ENCODE peak calls at places on chromosomes 6 and 20, in six cellular contexts. One of them, this sample, is unnamed.

GRCh38 chr20:10242166-10242565 is 23.5 kb downstream of the SNAP25 start:
- DNase-seq in astrocyte of the spinal cord: no peak
- DNase-seq in H9: no peak
- DNase-seq in psoas muscle: no peak
- DNase-seq in D721Med: no peak
- DNase-seq in Calu3: no peak
- DNase-seq in this sample: no peak

GRCh38 chr6:35021014-35021413 is 120.1 kb downstream of the TCP11 start:
- DNase-seq in psoas muscle: peak
- DNase-seq in D721Med: no peak
- DNase-seq in astrocyte of the spinal cord: no peak
- DNase-seq in H9: peak
- DNase-seq in Calu3: no peak
- DNase-seq in this sample: no peak

GRCh38 chr6:159184559-159184958 is 15.4 kb downstream of the FNDC1 start:
- DNase-seq in psoas muscle: no peak
- DNase-seq in Calu3: no peak
- DNase-seq in H9: no peak
- DNase-seq in D721Med: no peak
- DNase-seq in astrocyte of the spinal cord: peak
- DNase-seq in this sample: no peak

GRCh38 chr20:9884061-9884460 is 45.2 kb upstream of the PAK5 start:
- DNase-seq in psoas muscle: no peak
- DNase-seq in astrocyte of the spinal cord: no peak
- DNase-seq in Calu3: peak
- DNase-seq in D721Med: no peak
- DNase-seq in H9: no peak
- DNase-seq in this sample: no peak

GRCh38 chr6:157019115-157019628 is 242.0 kb downstream of the ARID1B start:
- DNase-seq in psoas muscle: no peak
- DNase-seq in Calu3: no peak
- DNase-seq in H9: peak
- DNase-seq in D721Med: no peak
- DNase-seq in astrocyte of the spinal cord: no peak
- DNase-seq in this sample: no peak

GRCh38 chr20:5557123-5557522 is 193.1 kb upstream of the SHLD1 start:
- DNase-seq in Calu3: peak
- DNase-seq in psoas muscle: peak
- DNase-seq in H9: peak
- DNase-seq in astrocyte of the spinal cord: peak
- DNase-seq in D721Med: no peak
- DNase-seq in this sample: peak

GRCh38 chr6:108655840-108656650 is 95.3 kb downstream of the FOXO3 start:
- DNase-seq in H9: no peak
- DNase-seq in D721Med: no peak
- DNase-seq in Calu3: no peak
- DNase-seq in astrocyte of the spinal cord: peak
- DNase-seq in psoas muscle: no peak
- DNase-seq in this sample: no peak

GRCh38 chr20:667351-668034 is 8.1 kb downstream of the SCRT2 start:
- DNase-seq in psoas muscle: peak
- DNase-seq in D721Med: no peak
- DNase-seq in H9: peak
- DNase-seq in astrocyte of the spinal cord: peak
- DNase-seq in Calu3: peak
- DNase-seq in this sample: peak

GRCh38 chr6:5570641-5571040 is 309.3 kb downstream of the FARS2 start:
- DNase-seq in psoas muscle: no peak
- DNase-seq in astrocyte of the spinal cord: no peak
- DNase-seq in H9: no peak
- DNase-seq in D721Med: no peak
- DNase-seq in Calu3: no peak
- DNase-seq in this sample: no peak

GRCh38 chr20:11738852-11739251 is 178.8 kb upstream of the BTBD3 start:
- DNase-seq in H9: no peak
- DNase-seq in psoas muscle: no peak
- DNase-seq in astrocyte of the spinal cord: no peak
- DNase-seq in D721Med: no peak
- DNase-seq in Calu3: no peak
- DNase-seq in this sample: no peak

GRCh38 chr6:85679445-85680123 is 36.9 kb upstream of the SYNCRIP start:
- DNase-seq in Calu3: no peak
- DNase-seq in D721Med: no peak
- DNase-seq in astrocyte of the spinal cord: no peak
- DNase-seq in H9: no peak
- DNase-seq in psoas muscle: no peak
- DNase-seq in this sample: no peak

GRCh38 chr6:101961357-101961756 is 567.8 kb downstream of the GRIK2 start:
- DNase-seq in psoas muscle: no peak
- DNase-seq in astrocyte of the spinal cord: no peak
- DNase-seq in H9: no peak
- DNase-seq in Calu3: no peak
- DNase-seq in D721Med: no peak
- DNase-seq in this sample: no peak

GRCh38 chr6:52221302-52221701 is 23.0 kb downstream of the IL17F start:
- DNase-seq in psoas muscle: no peak
- DNase-seq in D721Med: no peak
- DNase-seq in H9: no peak
- DNase-seq in astrocyte of the spinal cord: no peak
- DNase-seq in Calu3: no peak
- DNase-seq in this sample: no peak

GRCh38 chr6:15608406-15608805 is 54.4 kb downstream of the DTNBP1 start:
- DNase-seq in astrocyte of the spinal cord: peak
- DNase-seq in D721Med: no peak
- DNase-seq in psoas muscle: no peak
- DNase-seq in Calu3: no peak
- DNase-seq in H9: no peak
- DNase-seq in this sample: peak

GRCh38 chr20:33499347-33499746 is 9.5 kb downstream of the CBFA2T2 start:
- DNase-seq in D721Med: no peak
- DNase-seq in Calu3: no peak
- DNase-seq in H9: no peak
- DNase-seq in psoas muscle: no peak
- DNase-seq in astrocyte of the spinal cord: no peak
- DNase-seq in this sample: no peak

GRCh38 chr6:87391334-87391733 is 16.4 kb upstream of the CFAP206 start:
- DNase-seq in Calu3: peak
- DNase-seq in H9: peak
- DNase-seq in D721Med: no peak
- DNase-seq in psoas muscle: no peak
- DNase-seq in astrocyte of the spinal cord: peak
- DNase-seq in this sample: peak
- TF ChIP-seq CTCF in Calu3: no peak
- TF ChIP-seq CTCF in H9: peak
- TF ChIP-seq CTCF in D721Med: peak
- TF ChIP-seq CTCF in psoas muscle: no peak
- TF ChIP-seq CTCF in astrocyte of the spinal cord: peak
- TF ChIP-seq CTCF in this sample: peak

DNA sequence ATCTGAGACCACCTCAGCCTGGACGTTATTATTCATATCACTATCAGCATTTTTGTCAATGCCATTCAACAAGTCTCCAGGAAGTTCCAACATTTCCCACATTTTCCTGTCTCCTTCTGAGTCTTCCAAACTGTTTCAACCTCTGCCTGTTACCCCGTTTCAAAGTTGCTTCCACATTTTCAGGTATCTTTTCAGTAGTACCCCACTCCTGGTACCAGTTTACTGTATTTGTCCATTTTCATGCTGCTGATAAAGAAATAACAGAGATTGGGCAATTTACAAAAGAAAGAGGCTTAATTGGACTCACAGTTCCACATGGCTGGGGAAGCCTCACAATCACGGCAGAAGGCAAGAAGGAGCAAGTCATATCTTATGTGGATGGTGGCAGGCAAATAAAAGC is 565.5 kb downstream of the FRK start:
- DNase-seq in Calu3: no peak
- DNase-seq in H9: no peak
- DNase-seq in psoas muscle: no peak
- DNase-seq in astrocyte of the spinal cord: no peak
- DNase-seq in D721Med: no peak
- DNase-seq in this sample: no peak
- TF ChIP-seq CTCF in Calu3: no peak
- TF ChIP-seq CTCF in H9: no peak
- TF ChIP-seq CTCF in psoas muscle: no peak
- TF ChIP-seq CTCF in astrocyte of the spinal cord: no peak
- TF ChIP-seq CTCF in D721Med: no peak
- TF ChIP-seq CTCF in this sample: no peak

DNA sequence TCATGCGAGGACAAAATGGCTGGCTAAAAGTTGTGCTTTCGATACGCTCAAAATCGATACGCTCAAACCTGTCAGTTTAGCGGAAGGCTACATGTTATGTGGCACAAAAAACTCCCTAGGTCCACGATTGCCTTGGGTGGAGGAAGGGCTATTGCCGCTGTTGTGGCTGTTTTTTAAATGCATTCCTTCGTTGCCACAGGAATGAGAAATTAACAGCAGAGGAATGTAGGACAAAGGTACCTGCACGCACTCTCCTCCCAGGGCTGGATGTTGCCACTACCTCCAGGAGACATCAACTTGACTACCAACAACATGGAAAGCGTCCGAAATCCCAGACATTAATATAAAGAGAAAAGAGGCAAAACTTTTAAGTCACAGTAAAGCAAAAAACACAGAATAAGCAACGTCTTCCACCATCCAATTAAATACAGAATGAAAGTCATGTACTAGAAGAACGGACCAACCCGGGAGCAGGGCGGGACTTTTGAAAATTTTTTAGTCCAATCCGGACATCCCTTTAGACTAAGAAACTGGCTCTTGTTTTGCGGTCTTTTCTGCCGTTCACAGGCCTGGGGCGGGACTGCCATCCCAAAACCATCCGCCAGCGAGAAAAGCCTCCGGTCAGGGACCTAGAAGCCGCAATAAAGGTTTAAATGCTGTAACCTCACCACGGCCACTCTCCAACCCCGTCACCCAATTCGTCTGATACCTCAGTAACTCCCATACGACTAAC is 32.1 kb upstream of the HFE start:
- DNase-seq in psoas muscle: peak
- DNase-seq in H9: peak
- DNase-seq in D721Med: peak
- DNase-seq in astrocyte of the spinal cord: peak
- DNase-seq in Calu3: peak
- DNase-seq in this sample: peak
- TF ChIP-seq CTCF in psoas muscle: no peak
- TF ChIP-seq CTCF in H9: peak
- TF ChIP-seq CTCF in D721Med: no peak
- TF ChIP-seq CTCF in astrocyte of the spinal cord: peak
- TF ChIP-seq CTCF in Calu3: no peak
- TF ChIP-seq CTCF in this sample: no peak

DNA sequence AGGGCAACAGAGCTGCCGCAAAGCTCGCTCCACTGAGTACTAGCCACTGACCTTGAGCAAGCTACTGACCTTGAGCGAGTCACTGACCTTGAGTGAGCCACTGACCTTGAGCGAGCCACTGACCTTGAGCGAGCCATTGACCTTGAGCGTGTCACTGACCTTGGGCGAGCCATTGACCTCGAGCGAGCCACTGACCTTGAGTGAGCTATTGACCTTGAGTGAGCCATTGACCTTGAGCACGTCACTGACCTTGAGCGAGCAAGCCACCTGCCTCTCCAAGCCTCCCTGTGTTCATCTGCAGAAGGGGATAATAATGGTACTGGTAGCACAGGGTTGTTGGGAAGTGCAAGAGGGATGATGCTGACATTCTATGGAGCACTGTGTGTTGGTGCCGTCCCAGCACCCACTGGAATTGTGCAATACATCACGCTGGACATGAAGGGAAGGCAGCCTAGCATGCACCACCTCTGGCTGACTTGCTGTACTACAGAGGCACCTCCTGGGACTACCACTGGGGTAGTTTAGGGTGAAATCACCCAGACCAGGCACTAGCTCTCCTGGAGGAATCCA is 60.2 kb downstream of the CTCFL start:
- DNase-seq in Calu3: peak
- DNase-seq in H9: no peak
- DNase-seq in D721Med: no peak
- DNase-seq in astrocyte of the spinal cord: no peak
- DNase-seq in psoas muscle: peak
- DNase-seq in this sample: no peak
- TF ChIP-seq CTCF in Calu3: peak
- TF ChIP-seq CTCF in H9: peak
- TF ChIP-seq CTCF in D721Med: no peak
- TF ChIP-seq CTCF in astrocyte of the spinal cord: no peak
- TF ChIP-seq CTCF in psoas muscle: peak
- TF ChIP-seq CTCF in this sample: no peak

GRCh38 chr6:42509765-42510164 is 54.1 kb upstream of the UBR2 start:
- DNase-seq in Calu3: no peak
- DNase-seq in H9: no peak
- DNase-seq in D721Med: no peak
- DNase-seq in psoas muscle: no peak
- DNase-seq in astrocyte of the spinal cord: no peak
- DNase-seq in this sample: no peak

GRCh38 chr6:42511803-42512422 is 51.9 kb upstream of the UBR2 start:
- DNase-seq in D721Med: no peak
- DNase-seq in psoas muscle: no peak
- DNase-seq in Calu3: no peak
- DNase-seq in astrocyte of the spinal cord: peak
- DNase-seq in H9: no peak
- DNase-seq in this sample: no peak

GRCh38 chr6:42507901-42508300 is 55.9 kb upstream of the UBR2 start:
- DNase-seq in psoas muscle: no peak
- DNase-seq in Calu3: no peak
- DNase-seq in astrocyte of the spinal cord: no peak
- DNase-seq in D721Med: no peak
- DNase-seq in H9: no peak
- DNase-seq in this sample: no peak

GRCh38 chr6:42512498-42513042 is 51.3 kb upstream of the UBR2 start:
- DNase-seq in astrocyte of the spinal cord: no peak
- DNase-seq in H9: no peak
- DNase-seq in D721Med: no peak
- DNase-seq in Calu3: peak
- DNase-seq in psoas muscle: no peak
- DNase-seq in this sample: no peak

GRCh38 chr6:42510795-42511194 is 53.0 kb upstream of the UBR2 start:
- DNase-seq in astrocyte of the spinal cord: no peak
- DNase-seq in H9: no peak
- DNase-seq in psoas muscle: no peak
- DNase-seq in D721Med: no peak
- DNase-seq in Calu3: no peak
- DNase-seq in this sample: no peak
- TF ChIP-seq CTCF in astrocyte of the spinal cord: no peak
- TF ChIP-seq CTCF in H9: peak
- TF ChIP-seq CTCF in psoas muscle: no peak
- TF ChIP-seq CTCF in D721Med: no peak
- TF ChIP-seq CTCF in Calu3: no peak
- TF ChIP-seq CTCF in this sample: no peak

This sample was measured in endothelial cell.